ENCODE peak calls at places on chromosomes 12 and 14, in nine cellular contexts. B, U, H, P, M, D, E, Q and A are unnamed samples.

GRCh38 chr14:23446291-23446851 is 10.9 kb upstream of the MYH7 start:
- DNase-seq in B (no peak), U (no peak), H (peak), P (no peak), M (no peak), D (no peak), E (no peak), Q (no peak), A (no peak)

GRCh38 chr12:90816353-90817089 is 138.5 kb downstream of the CCER1 start:
- DNase-seq in B (peak), U (peak), H (no peak), P (no peak), M (no peak), D (no peak), E (no peak), Q (no peak), A (no peak)

GRCh38 chr14:93103392-93104080 is 12.2 kb downstream of the ITPK1 start:
- DNase-seq in B (no peak), U (peak), H (no peak), P (peak), M (no peak), D (no peak), E (no peak), Q (peak), A (peak)

GRCh38 chr14:99174081-99174851 is 97.7 kb downstream of the BCL11B start:
- DNase-seq in B (no peak), U (no peak), H (no peak), P (no peak), M (no peak), D (no peak), E (no peak), Q (no peak), A (no peak)

GRCh38 chr12:125287155-125287847 is 222.1 kb downstream of the AACS start:
- DNase-seq in B (no peak), U (no peak), H (no peak), P (no peak), M (no peak), D (no peak), E (no peak), Q (no peak), A (no peak)

GRCh38 chr12:47348206-47348605 is 268.4 kb upstream of the AMIGO2 start:
- DNase-seq in B (no peak), U (no peak), H (no peak), P (no peak), M (no peak), D (no peak), E (no peak), Q (no peak), A (no peak)

GRCh38 chr14:97410667-97411286 is 613.6 kb downstream of the VRK1 start:
- DNase-seq in B (no peak), U (no peak), H (no peak), P (no peak), M (no peak), D (no peak), E (no peak), Q (no peak), A (no peak)

GRCh38 chr12:52254965-52255751 is 19.3 kb upstream of the KRT86 start:
- DNase-seq in B (no peak), U (no peak), H (no peak), P (no peak), M (peak), D (no peak), E (no peak), Q (no peak), A (no peak)

GRCh38 chr12:31207799-31208465 is 118.0 kb downstream of the SINHCAF start:
- DNase-seq in B (no peak), U (no peak), H (no peak), P (no peak), M (no peak), D (no peak), E (no peak), Q (no peak), A (no peak)

GRCh38 chr14:91221270-91221669 is 23.2 kb downstream of the GPR68 start:
- DNase-seq in B (no peak), U (no peak), H (no peak), P (no peak), M (no peak), D (no peak), E (no peak), Q (no peak), A (no peak)

GRCh38 chr14:89165189-89165809 is 251.7 kb downstream of the FOXN3 start:
- DNase-seq in B (no peak), U (no peak), H (no peak), P (no peak), M (no peak), D (no peak), E (no peak), Q (no peak), A (peak)

GRCh38 chr12:94304566-94305061 is 155.1 kb downstream of the CEP83 start:
- DNase-seq in B (peak), U (peak), H (no peak), P (no peak), M (no peak), D (no peak), E (peak), Q (no peak), A (no peak)

GRCh38 chr14:98775892-98776291 is 496.1 kb downstream of the BCL11B start:
- DNase-seq in B (no peak), U (no peak), H (no peak), P (no peak), M (no peak), D (no peak), E (no peak), Q (no peak), A (no peak)

GRCh38 chr12:89080797-89081470 is 271.4 kb downstream of the DUSP6 start:
- DNase-seq in B (peak), U (peak), H (no peak), P (no peak), M (no peak), D (no peak), E (no peak), Q (no peak), A (no peak)

GRCh38 chr12:42691991-42692557 is 102.5 kb upstream of the PRICKLE1 start:
- DNase-seq in B (no peak), U (no peak), H (no peak), P (no peak), M (no peak), D (no peak), E (no peak), Q (no peak), A (no peak)

GRCh38 chr14:47526591-47527244 is 148.7 kb downstream of the MDGA2 start:
- DNase-seq in B (no peak), U (no peak), H (no peak), P (no peak), M (no peak), D (no peak), E (no peak), Q (no peak), A (no peak)

GRCh38 chr12:89250213-89250612 is 102.1 kb downstream of the DUSP6 start:
- DNase-seq in B (no peak), U (no peak), H (no peak), P (no peak), M (no peak), D (no peak), E (no peak), Q (no peak), A (no peak)

GRCh38 chr12:40792792-40793386 is 100.7 kb downstream of the CNTN1 start:
- DNase-seq in B (no peak), U (no peak), H (no peak), P (no peak), M (no peak), D (no peak), E (no peak), Q (no peak), A (no peak)

GRCh38 chr14:37583358-37584210 is 11.5 kb downstream of the FOXA1 start:
- DNase-seq in B (no peak), U (no peak), H (no peak), P (no peak), M (peak), D (no peak), E (no peak), Q (no peak), A (no peak)

GRCh38 chr12:124150176-124150575 is 144.7 kb upstream of the RFLNA start:
- DNase-seq in B (no peak), U (no peak), H (peak), P (no peak), M (no peak), D (no peak), E (no peak), Q (no peak), A (no peak)

GRCh38 chr14:64363265-64363840 is 24.8 kb upstream of the MTHFD1 start:
- DNase-seq in B (peak), U (peak), H (no peak), P (no peak), M (no peak), D (no peak), E (no peak), Q (no peak), A (no peak)

GRCh38 chr12:66107451-66107915 is 23.1 kb downstream of the LLPH start:
- DNase-seq in B (peak), U (peak), H (peak), P (peak), M (no peak), D (no peak), E (peak), Q (peak), A (peak)

GRCh38 chr14:45199246-45199645 is 53.8 kb downstream of the MIS18BP1 start:
- DNase-seq in B (peak), U (peak), H (no peak), P (no peak), M (no peak), D (no peak), E (no peak), Q (no peak), A (no peak)

GRCh38 chr12:97017213-97017612 is 110.2 kb downstream of the NEDD1 start:
- DNase-seq in B (no peak), U (no peak), H (no peak), P (no peak), M (no peak), D (no peak), E (no peak), Q (no peak), A (no peak)

GRCh38 chr12:123720141-123720814 is 8.1 kb downstream of the ATP6V0A2 start:
- DNase-seq in B (no peak), U (no peak), H (no peak), P (no peak), M (no peak), D (no peak), E (no peak), Q (no peak), A (no peak)

GRCh38 chr12:3898751-3899150 is 25.6 kb upstream of the PARP11 start:
- DNase-seq in B (no peak), U (no peak), H (no peak), P (no peak), M (no peak), D (no peak), E (no peak), Q (no peak), A (no peak)

GRCh38 chr12:19199322-19199721 is 69.8 kb downstream of the PLEKHA5 start:
- DNase-seq in B (no peak), U (no peak), H (no peak), P (no peak), M (no peak), D (no peak), E (no peak), Q (no peak), A (no peak)

GRCh38 chr14:77024171-77024627 is 4.3 kb downstream of the IRF2BPL start:
- DNase-seq in B (peak), U (peak), H (no peak), P (peak), M (peak), D (no peak), E (no peak), Q (peak), A (no peak)

GRCh38 chr12:131687346-131688125 is 23.4 kb upstream of the SFSWAP start:
- DNase-seq in B (no peak), U (no peak), H (no peak), P (no peak), M (peak), D (no peak), E (no peak), Q (no peak), A (no peak)

GRCh38 chr12:97229036-97229435 is 233.6 kb upstream of the RMST start:
- DNase-seq in B (no peak), U (no peak), H (no peak), P (no peak), M (no peak), D (no peak), E (no peak), Q (no peak), A (no peak)

GRCh38 chr14:75482366-75482765 is 39.9 kb upstream of the BATF start:
- DNase-seq in B (no peak), U (no peak), H (no peak), P (no peak), M (no peak), D (no peak), E (no peak), Q (no peak), A (no peak)

GRCh38 chr12:33192226-33192625 is 247.4 kb downstream of the SYT10 start:
- DNase-seq in B (no peak), U (no peak), H (no peak), P (no peak), M (no peak), D (no peak), E (no peak), Q (no peak), A (no peak)

GRCh38 chr12:119762619-119763018 is 94.7 kb downstream of the PRKAB1 start:
- DNase-seq in B (no peak), U (no peak), H (no peak), P (no peak), M (no peak), D (no peak), E (no peak), Q (no peak), A (no peak)

GRCh38 chr12:53352331-53353258 is 16.4 kb upstream of the SP7 start:
- DNase-seq in B (peak), U (peak), H (peak), P (peak), M (peak), D (peak), E (peak), Q (peak), A (peak)

GRCh38 chr12:57632898-57633825 is at the start of gene B4GALNT1:
- DNase-seq in B (peak), U (peak), H (peak), P (peak), M (peak), D (peak), E (no peak), Q (peak), A (peak)

GRCh38 chr12:92144045-92144630 is 1.5 kb downstream of the BTG1 start:
- DNase-seq in B (peak), U (peak), H (peak), P (peak), M (no peak), D (peak), E (peak), Q (peak), A (peak)

GRCh38 chr12:5210179-5210917 is 166.7 kb downstream of the KCNA5 start:
- DNase-seq in B (no peak), U (no peak), H (no peak), P (no peak), M (no peak), D (no peak), E (no peak), Q (no peak), A (no peak)

GRCh38 chr12:1910468-1910867 is 8.0 kb downstream of the CACNA2D4 start:
- DNase-seq in B (no peak), U (no peak), H (no peak), P (no peak), M (no peak), D (no peak), E (no peak), Q (no peak), A (no peak)

GRCh38 chr12:52266514-52266913 is 7.9 kb upstream of the KRT86 start:
- DNase-seq in B (no peak), U (no peak), H (no peak), P (no peak), M (no peak), D (no peak), E (no peak), Q (no peak), A (no peak)

GRCh38 chr12:108302471-108303311 is 36.4 kb downstream of the CMKLR1 start:
- DNase-seq in B (no peak), U (peak), H (no peak), P (peak), M (peak), D (no peak), E (no peak), Q (no peak), A (no peak)
- H3K4me3 ChIP-seq in B (no peak), U (no peak), H (no peak), P (no peak), M (no peak), D (no peak), E (no peak), Q (no peak), A (no peak)

GRCh38 chr14:101783260-101784016 is 21.9 kb downstream of the PPP2R5C start:
- DNase-seq in B (no peak), U (no peak), H (no peak), P (no peak), M (peak), D (no peak), E (no peak), Q (no peak), A (no peak)

GRCh38 chr14:101780390-101780789 is 18.9 kb downstream of the PPP2R5C start:
- DNase-seq in B (no peak), U (no peak), H (no peak), P (no peak), M (peak), D (no peak), E (no peak), Q (no peak), A (no peak)

GRCh38 chr14:101784631-101785030 is 23.1 kb downstream of the PPP2R5C start:
- DNase-seq in B (no peak), U (no peak), H (no peak), P (no peak), M (peak), D (no peak), E (no peak), Q (no peak), A (no peak)

GRCh38 chr14:101781240-101782061 is 19.9 kb downstream of the PPP2R5C start:
- DNase-seq in B (no peak), U (no peak), H (no peak), P (no peak), M (peak), D (peak), E (no peak), Q (peak), A (no peak)

DNA sequence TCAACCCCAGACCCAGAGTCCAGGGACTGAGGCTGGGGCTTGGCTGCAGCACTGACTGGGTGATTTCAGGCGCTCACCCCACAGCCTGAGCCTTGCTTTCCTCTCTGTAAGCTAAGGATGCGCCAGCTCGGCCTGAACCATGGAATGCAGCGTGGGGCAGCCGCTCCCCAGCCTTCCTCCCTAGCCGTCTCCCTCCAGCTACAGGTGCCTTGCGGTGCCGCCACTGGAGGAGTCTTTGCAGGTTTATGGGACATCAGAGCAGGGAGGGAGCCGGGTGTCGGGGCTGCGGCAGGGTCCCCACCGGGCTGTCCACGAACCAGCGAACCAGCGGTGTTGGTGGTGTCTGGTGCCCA is 19.4 kb downstream of the PPP2R5C start:
- DNase-seq in B (no peak), U (no peak), H (no peak), P (no peak), M (peak), D (no peak), E (no peak), Q (no peak), A (no peak)
- H3K4me3 ChIP-seq in B (no peak), U (peak), H (peak), P (peak), M (no peak), D (peak), E (peak), Q (no peak), A (no peak)

DNA sequence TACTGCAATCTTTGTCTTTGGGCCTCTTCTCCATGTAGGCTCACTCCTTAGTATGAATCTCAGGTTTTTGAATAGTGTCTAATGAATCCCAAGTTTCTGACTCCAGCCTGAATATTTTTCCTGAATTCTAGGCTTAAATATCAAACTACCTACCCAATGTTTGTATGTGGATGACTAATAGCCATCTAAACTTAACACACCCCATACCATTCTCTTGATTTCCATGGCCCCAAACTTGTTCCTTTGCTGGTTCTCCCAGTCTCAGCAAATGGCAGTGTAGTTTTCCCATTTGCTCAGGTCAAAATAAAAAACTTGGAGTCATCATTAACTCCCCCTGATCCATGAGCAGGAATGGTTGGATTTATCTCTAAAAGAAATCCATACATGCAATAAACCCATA is 18.8 kb upstream of the SDR39U1 start:
- DNase-seq in B (no peak), U (no peak), H (no peak), P (no peak), M (no peak), D (no peak), E (no peak), Q (no peak), A (no peak)
- H3K4me3 ChIP-seq in B (no peak), U (no peak), H (no peak), P (no peak), M (no peak), D (no peak), E (no peak), Q (no peak), A (no peak)

GRCh38 chr14:36503771-36504741 is 16.0 kb downstream of the NKX2-1 start:
- DNase-seq in B (no peak), U (no peak), H (no peak), P (no peak), M (no peak), D (no peak), E (no peak), Q (no peak), A (no peak)
- H3K4me3 ChIP-seq in B (no peak), U (no peak), H (no peak), P (no peak), M (no peak), D (no peak), E (no peak), Q (no peak), A (no peak)

DNA sequence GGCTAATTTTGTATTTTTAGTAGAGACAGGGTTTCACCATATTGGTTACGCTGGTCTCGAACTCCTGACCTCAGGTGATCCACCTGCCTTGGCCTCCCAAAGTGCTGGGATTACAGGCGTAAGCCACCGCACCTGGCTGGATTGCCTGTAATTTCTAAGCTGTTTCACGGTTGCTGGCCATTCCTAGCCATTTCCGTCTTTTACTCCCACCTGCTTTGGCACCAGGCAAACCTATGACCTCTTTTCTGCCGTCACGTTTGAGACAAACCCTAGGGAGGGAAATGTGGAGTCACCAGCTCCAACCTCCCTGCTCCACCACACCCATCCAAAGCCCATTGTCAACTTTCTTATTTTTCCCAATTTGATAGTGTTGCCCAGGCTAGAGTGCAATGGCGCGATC is 1.2 kb downstream of the GPR132 start:
- DNase-seq in B (no peak), U (no peak), H (no peak), P (no peak), M (no peak), D (no peak), E (no peak), Q (no peak), A (no peak)
- H3K4me3 ChIP-seq in B (no peak), U (no peak), H (no peak), P (no peak), M (no peak), D (peak), E (no peak), Q (peak), A (peak)

DNA sequence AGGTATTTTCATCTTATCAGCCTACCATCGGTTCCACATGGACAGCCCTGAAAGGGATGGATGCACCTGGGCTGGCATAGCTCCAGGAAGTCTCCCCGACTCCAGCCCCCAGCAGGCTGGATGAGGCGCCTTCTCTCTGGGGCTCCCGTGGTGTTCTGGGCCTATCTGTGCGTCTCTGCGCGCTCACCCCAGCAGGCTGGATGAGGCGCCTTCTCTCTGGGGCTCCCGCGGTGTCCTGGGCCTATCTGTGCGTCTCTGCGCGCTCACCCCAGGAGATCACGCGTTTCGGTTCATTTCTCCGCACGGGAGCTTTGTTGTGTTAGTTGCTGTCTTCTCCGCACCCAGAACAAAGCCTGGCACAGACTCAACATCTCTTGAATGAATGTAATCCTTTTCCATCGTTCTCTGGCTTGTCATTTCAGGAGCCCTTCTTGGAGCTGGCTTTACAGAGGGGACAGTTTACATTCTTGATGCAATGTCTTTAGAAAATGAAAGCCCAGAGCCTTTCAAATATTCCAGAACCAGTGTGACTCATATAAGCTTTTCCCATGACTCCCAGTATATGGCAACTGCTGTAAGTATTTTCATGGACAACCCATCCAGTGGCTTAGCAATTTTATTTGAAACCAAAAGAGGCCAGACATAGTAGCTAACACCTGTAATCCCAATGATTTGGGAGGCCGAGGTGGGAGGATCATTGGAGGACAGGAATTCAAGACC is 40.3 kb downstream of the CFAP251 start:
- DNase-seq in B (peak), U (peak), H (no peak), P (no peak), M (no peak), D (no peak), E (no peak), Q (no peak), A (no peak)
- H3K4me3 ChIP-seq in B (peak), U (no peak), H (no peak), P (no peak), M (no peak), D (no peak), E (no peak), Q (no peak), A (no peak)

GRCh38 chr12:108722463-108722862 is 8.9 kb downstream of the CORO1C start:
- DNase-seq in B (no peak), U (no peak), H (no peak), P (no peak), M (no peak), D (no peak), E (no peak), Q (no peak), A (no peak)
- H3K4me3 ChIP-seq in B (no peak), U (no peak), H (no peak), P (no peak), M (no peak), D (no peak), E (peak), Q (no peak), A (no peak)